ENCODE peak calls at places on chromosomes 5 and 9, in five cellular contexts. Y, B, A, J and E are unnamed samples.

GRCh38 chr5:134148316-134148715 is 28.4 kb downstream of the SKP1 start:
- DNase-seq in Y (no peak), B (no peak), A (no peak), J (no peak), E (no peak)

GRCh38 chr5:89047591-89047990 is 164.6 kb upstream of the MEF2C start:
- DNase-seq in Y (no peak), B (no peak), A (no peak), J (no peak), E (no peak)

GRCh38 chr5:134148986-134149539 is 27.7 kb downstream of the SKP1 start:
- DNase-seq in Y (no peak), B (no peak), A (no peak), J (no peak), E (no peak)

GRCh38 chr9:127833555-127833954 is 20.9 kb downstream of the ENG start:
- DNase-seq in Y (no peak), B (no peak), A (no peak), J (no peak), E (peak; percentile 55)

GRCh38 chr5:88145205-88145602 is 123.4 kb downstream of the TMEM161B start:
- DNase-seq in Y (no peak), B (no peak), A (no peak), J (no peak), E (no peak)

GRCh38 chr9:135500071-135500524 is 384 bp upstream of the MRPS2 start:
- DNase-seq in Y (no peak), B (no peak), A (no peak), J (no peak), E (peak; percentile 44)

GRCh38 chr9:38084556-38084880 is 15.5 kb upstream of the SHB start:
- DNase-seq in Y (no peak), B (no peak), A (no peak), J (no peak), E (no peak)

GRCh38 chr9:129653819-129654528 is 11.5 kb upstream of the PRRX2 start:
- DNase-seq in Y (no peak), B (no peak), A (no peak), J (no peak), E (no peak)

GRCh38 chr5:1080414-1080813 is 31.4 kb downstream of the SLC12A7 start:
- DNase-seq in Y (no peak), B (no peak), A (no peak), J (no peak), E (no peak)

GRCh38 chr5:145479271-145479670 is 355.9 kb downstream of the PRELID2 start:
- DNase-seq in Y (no peak), B (no peak), A (no peak), J (no peak), E (no peak)

GRCh38 chr9:70480405-70480980 is 66.0 kb upstream of the KLF9 start:
- DNase-seq in Y (no peak), B (peak; percentile 57), A (no peak), J (no peak), E (peak; percentile 90)

GRCh38 chr9:2066312-2067273 is 51.4 kb downstream of the SMARCA2 start:
- DNase-seq in Y (no peak), B (no peak), A (no peak), J (no peak), E (peak; percentile 26)

GRCh38 chr9:125439434-125440272 is 178.0 kb downstream of the GAPVD1 start:
- DNase-seq in Y (no peak), B (no peak), A (no peak), J (no peak), E (no peak)

GRCh38 chr5:53378590-53379247 is 101.7 kb upstream of the FST start:
- DNase-seq in Y (no peak), B (no peak), A (no peak), J (no peak), E (peak; percentile 90)

GRCh38 chr9:84304166-84304565 is 36.4 kb downstream of the SLC28A3 start:
- DNase-seq in Y (no peak), B (no peak), A (no peak), J (no peak), E (no peak)

GRCh38 chr9:98927724-98928123 is 16.0 kb upstream of the COL15A1 start:
- DNase-seq in Y (no peak), B (no peak), A (no peak), J (no peak), E (no peak)

GRCh38 chr9:137493163-137494103 is 34.3 kb upstream of the NSMF start:
- DNase-seq in Y (no peak), B (no peak), A (no peak), J (no peak), E (no peak)

GRCh38 chr5:5250758-5251157 is 110.6 kb downstream of the ADAMTS16 start:
- DNase-seq in Y (no peak), B (no peak), A (no peak), J (no peak), E (no peak)

GRCh38 chr9:93133641-93134017 is 422 bp downstream of the NINJ1 start:
- DNase-seq in Y (peak; percentile 68), B (peak; percentile 85), A (no peak), J (peak; percentile 74), E (peak; percentile 94)

GRCh38 chr9:126704157-126704941 is 90.6 kb downstream of the LMX1B start:
- DNase-seq in Y (peak; percentile 73), B (peak; percentile 52), A (no peak), J (peak; percentile 70), E (peak; percentile 46)

GRCh38 chr5:58085800-58086199 is 374.1 kb downstream of the PLK2 start:
- DNase-seq in Y (peak; percentile 28), B (no peak), A (no peak), J (no peak), E (peak; percentile 63)

GRCh38 chr9:108837530-108837929 is 18.3 kb downstream of the ACTL7B start:
- DNase-seq in Y (no peak), B (no peak), A (no peak), J (no peak), E (no peak)

GRCh38 chr9:105500108-105500766 is 52.4 kb downstream of the FSD1L start:
- DNase-seq in Y (no peak), B (no peak), A (peak; percentile 62), J (no peak), E (peak; percentile 12)

GRCh38 chr5:143987751-143988560 is 176.0 kb downstream of the HMHB1 start:
- DNase-seq in Y (no peak), B (no peak), A (no peak), J (no peak), E (peak; percentile 24)

GRCh38 chr5:74432240-74432639 is 208.3 kb downstream of the ENC1 start:
- DNase-seq in Y (no peak), B (no peak), A (no peak), J (no peak), E (no peak)

GRCh38 chr9:95508968-95509850 is 7.6 kb downstream of the PTCH1 start:
- DNase-seq in Y (peak; percentile 59), B (peak; percentile 74), A (peak; percentile 56), J (peak; percentile 77), E (peak; percentile 92)

GRCh38 chr5:38793099-38793498 is 52.7 kb upstream of the OSMR start:
- DNase-seq in Y (no peak), B (no peak), A (no peak), J (no peak), E (no peak)

GRCh38 chr9:112881366-112881765 is 9.3 kb downstream of the SLC46A2 start:
- DNase-seq in Y (no peak), B (no peak), A (no peak), J (no peak), E (peak; percentile 81)

GRCh38 chr5:95959051-95959963 is 2.3 kb downstream of the ELL2 start:
- DNase-seq in Y (no peak), B (no peak), A (no peak), J (peak; percentile 23), E (peak; percentile 33)

GRCh38 chr9:124366476-124367220 is 48.6 kb downstream of the PSMB7 start:
- DNase-seq in Y (no peak), B (no peak), A (no peak), J (no peak), E (peak; percentile 82)

GRCh38 chr9:129146441-129146933 is 31.6 kb downstream of the IER5L start:
- DNase-seq in Y (no peak), B (no peak), A (no peak), J (no peak), E (no peak)

GRCh38 chr5:579211-579610 is 32.9 kb upstream of the CEP72 start:
- DNase-seq in Y (no peak), B (no peak), A (no peak), J (no peak), E (no peak)

GRCh38 chr9:131282688-131283422 is 6.5 kb upstream of the FAM78A start:
- DNase-seq in Y (no peak), B (peak; percentile 84), A (no peak), J (no peak), E (peak; percentile 28)
- TF ChIP-seq RCOR1 in Y (no peak), B (no peak), A (no peak), J (no peak), E (no peak)

DNA sequence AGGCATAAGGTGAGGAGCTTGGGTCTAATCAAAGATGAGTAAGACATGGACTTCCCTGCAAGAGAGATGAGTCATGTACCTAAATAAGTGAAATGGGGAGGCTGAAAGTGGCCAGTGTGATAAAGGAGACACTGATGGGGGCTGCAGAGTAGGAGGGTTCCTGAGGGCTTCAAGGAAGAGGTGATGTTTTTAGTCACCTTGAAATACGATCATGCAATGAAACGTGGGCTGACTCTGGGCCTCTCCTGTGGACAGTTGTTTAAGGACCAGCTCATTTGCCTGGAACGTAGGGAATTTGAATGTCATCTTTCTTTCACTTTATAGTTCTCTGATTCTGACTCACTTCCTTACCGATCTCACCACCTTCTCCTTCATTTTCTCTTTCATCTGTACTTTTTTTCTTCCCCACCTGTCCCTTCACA is 49.6 kb upstream of the CPLX2 start:
- DNase-seq in Y (peak; percentile 74), B (no peak), A (no peak), J (no peak), E (no peak)
- TF ChIP-seq RCOR1 in Y (no peak), B (no peak), A (no peak), J (no peak), E (no peak)

GRCh38 chr5:14127587-14127986 is 15.6 kb upstream of the TRIO start:
- DNase-seq in Y (no peak), B (no peak), A (no peak), J (no peak), E (no peak)
- TF ChIP-seq RCOR1 in Y (no peak), B (no peak), A (no peak), J (no peak), E (no peak)

GRCh38 chr5:110865400-110866094 is 126.7 kb downstream of the SLC25A46 start:
- DNase-seq in Y (peak; percentile 7), B (peak; percentile 34), A (no peak), J (peak; percentile 31), E (peak; percentile 41)
- TF ChIP-seq RCOR1 in Y (no peak), B (no peak), A (no peak), J (no peak), E (no peak)

DNA sequence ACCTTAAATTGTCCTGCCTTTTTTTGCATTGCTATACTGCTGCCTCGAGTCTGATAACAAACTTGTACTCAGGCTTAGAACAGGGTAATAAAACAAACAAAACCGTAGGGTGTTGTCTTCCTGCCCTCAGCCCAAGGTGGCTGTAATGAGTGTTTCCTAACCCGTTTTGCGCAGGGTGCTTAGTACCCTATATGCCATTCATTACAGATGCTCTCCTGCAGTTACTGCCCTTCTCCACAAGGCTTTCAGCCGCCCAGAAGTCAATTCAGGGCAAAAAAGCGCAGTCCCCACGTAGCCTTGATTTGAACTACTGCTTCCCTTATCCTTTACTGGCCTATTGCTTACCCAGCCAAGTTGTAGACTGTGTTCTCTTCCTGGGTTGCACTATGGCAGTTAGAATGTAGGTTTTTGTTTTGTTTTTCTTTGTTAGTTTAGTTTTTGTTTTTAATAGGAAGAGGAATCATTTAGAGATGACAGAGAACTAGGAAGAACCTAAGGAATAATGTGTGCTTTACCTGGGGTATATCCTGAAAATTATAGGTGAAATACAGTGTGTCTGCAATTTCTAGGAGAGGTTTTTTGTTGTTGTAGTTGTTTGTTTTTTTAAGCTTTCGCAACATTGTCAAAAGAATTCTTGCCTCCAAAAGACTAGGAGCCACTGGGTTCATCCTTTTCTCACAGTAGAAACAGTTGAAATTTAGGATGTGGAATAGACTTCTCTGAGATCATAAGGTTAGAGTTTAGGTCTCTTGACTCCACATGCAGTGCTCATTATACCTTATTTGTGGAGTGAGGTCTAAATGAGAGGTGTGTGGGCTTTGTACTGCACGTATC is 1.3 kb downstream of the HMGXB3 start:
- DNase-seq in Y (peak; percentile 84), B (peak; percentile 78), A (peak; percentile 56), J (peak; percentile 72), E (peak; percentile 75)
- TF ChIP-seq RCOR1 in Y (no peak), B (no peak), A (no peak), J (no peak), E (no peak)